ENCODE peak calls at places on chromosomes 5 and 9, in six cellular contexts. One of them, this sample, is unnamed.

GRCh38 chr9:133823189-133824105 is 85.3 kb upstream of the SARDH start:
- DNase-seq in effector memory CD4-positive, alpha-beta T cell: no peak
- DNase-seq in CD4-positive, CD25-positive, alpha-beta regulatory T cell: no peak
- DNase-seq in GM10248: peak
- DNase-seq in M059J: no peak
- DNase-seq in T-helper 2 cell: no peak
- DNase-seq in this sample: peak

GRCh38 chr5:231661-232060 is 13.5 kb downstream of the SDHA start:
- DNase-seq in effector memory CD4-positive, alpha-beta T cell: no peak
- DNase-seq in CD4-positive, CD25-positive, alpha-beta regulatory T cell: no peak
- DNase-seq in GM10248: no peak
- DNase-seq in M059J: no peak
- DNase-seq in T-helper 2 cell: peak
- DNase-seq in this sample: no peak

GRCh38 chr5:1176473-1177391 is 24.7 kb upstream of the SLC6A19 start:
- DNase-seq in effector memory CD4-positive, alpha-beta T cell: no peak
- DNase-seq in CD4-positive, CD25-positive, alpha-beta regulatory T cell: no peak
- DNase-seq in GM10248: no peak
- DNase-seq in M059J: no peak
- DNase-seq in T-helper 2 cell: no peak
- DNase-seq in this sample: peak

GRCh38 chr9:138122676-138123075 is 245.1 kb downstream of the CACNA1B start:
- DNase-seq in effector memory CD4-positive, alpha-beta T cell: no peak
- DNase-seq in CD4-positive, CD25-positive, alpha-beta regulatory T cell: no peak
- DNase-seq in GM10248: no peak
- DNase-seq in M059J: no peak
- DNase-seq in T-helper 2 cell: no peak
- DNase-seq in this sample: no peak

GRCh38 chr5:137203011-137203632 is 296.0 kb downstream of the SPOCK1 start:
- DNase-seq in effector memory CD4-positive, alpha-beta T cell: no peak
- DNase-seq in CD4-positive, CD25-positive, alpha-beta regulatory T cell: no peak
- DNase-seq in GM10248: no peak
- DNase-seq in M059J: no peak
- DNase-seq in T-helper 2 cell: no peak
- DNase-seq in this sample: no peak

GRCh38 chr5:99331061-99331460 is 402.3 kb upstream of the CHD1 start:
- DNase-seq in effector memory CD4-positive, alpha-beta T cell: no peak
- DNase-seq in CD4-positive, CD25-positive, alpha-beta regulatory T cell: no peak
- DNase-seq in GM10248: no peak
- DNase-seq in M059J: no peak
- DNase-seq in T-helper 2 cell: no peak
- DNase-seq in this sample: no peak

GRCh38 chr5:168110384-168110783 is 181.1 kb upstream of the WWC1 start:
- DNase-seq in effector memory CD4-positive, alpha-beta T cell: no peak
- DNase-seq in CD4-positive, CD25-positive, alpha-beta regulatory T cell: no peak
- DNase-seq in GM10248: no peak
- DNase-seq in M059J: no peak
- DNase-seq in T-helper 2 cell: no peak
- DNase-seq in this sample: no peak

GRCh38 chr5:180590543-180591248 is 603 bp downstream of the SCGB3A1 start:
- DNase-seq in effector memory CD4-positive, alpha-beta T cell: no peak
- DNase-seq in CD4-positive, CD25-positive, alpha-beta regulatory T cell: no peak
- DNase-seq in GM10248: peak
- DNase-seq in M059J: no peak
- DNase-seq in T-helper 2 cell: peak
- DNase-seq in this sample: no peak

GRCh38 chr9:82492274-82492673 is 503.7 kb downstream of the SPATA31D1 start:
- DNase-seq in effector memory CD4-positive, alpha-beta T cell: no peak
- DNase-seq in CD4-positive, CD25-positive, alpha-beta regulatory T cell: no peak
- DNase-seq in GM10248: no peak
- DNase-seq in M059J: no peak
- DNase-seq in T-helper 2 cell: no peak
- DNase-seq in this sample: no peak

GRCh38 chr5:179407191-179408175 is 62.2 kb upstream of the ADAMTS2 start:
- DNase-seq in effector memory CD4-positive, alpha-beta T cell: no peak
- DNase-seq in CD4-positive, CD25-positive, alpha-beta regulatory T cell: no peak
- DNase-seq in GM10248: no peak
- DNase-seq in M059J: no peak
- DNase-seq in T-helper 2 cell: no peak
- DNase-seq in this sample: peak

GRCh38 chr9:113536483-113537226 is 73.1 kb downstream of the RGS3 start:
- DNase-seq in effector memory CD4-positive, alpha-beta T cell: no peak
- DNase-seq in CD4-positive, CD25-positive, alpha-beta regulatory T cell: no peak
- DNase-seq in GM10248: no peak
- DNase-seq in M059J: no peak
- DNase-seq in T-helper 2 cell: no peak
- DNase-seq in this sample: peak

GRCh38 chr5:148619484-148619883 is 34.8 kb downstream of the HTR4 start:
- DNase-seq in effector memory CD4-positive, alpha-beta T cell: no peak
- DNase-seq in CD4-positive, CD25-positive, alpha-beta regulatory T cell: no peak
- DNase-seq in GM10248: no peak
- DNase-seq in M059J: no peak
- DNase-seq in T-helper 2 cell: no peak
- DNase-seq in this sample: no peak

GRCh38 chr9:83266618-83267543 is 203.9 kb upstream of the RASEF start:
- DNase-seq in effector memory CD4-positive, alpha-beta T cell: no peak
- DNase-seq in CD4-positive, CD25-positive, alpha-beta regulatory T cell: no peak
- DNase-seq in GM10248: no peak
- DNase-seq in M059J: peak
- DNase-seq in T-helper 2 cell: no peak
- DNase-seq in this sample: peak